ENCODE peak calls at places on chromosomes 13 and 19, in eight cellular contexts. J is KG1; I is epithelial cell of prostate; M is activated CD8-positive, alpha-beta memory T cell treated with anti-CD3 and anti-CD28 coated beads, Interleukin-2, amount 50 U/mL, for 4 hours; Q is nucleus accumbens; N is CD8-positive, alpha-beta T cell; H is naive thymus-derived CD4-positive, alpha-beta T cell; E is stimulated activated CD4-positive, alpha-beta T cell treated with anti-CD3 and anti-CD28 coated beads, Interleukin-2, amount 100 ng/mL, for 48 hours. G is an unnamed sample.

GRCh38 chr13:51255556-51255955 is 33.4 kb downstream of the FAM124A start:
- DNase-seq in J (no peak), I (no peak), M (no peak), Q (no peak), N (no peak), H (no peak), E (no peak), G (no peak)

GRCh38 chr13:56720841-56721240 is 419.9 kb upstream of the PRR20A start:
- DNase-seq in J (no peak), I (peak; percentile 3), M (no peak), Q (no peak), N (no peak), H (no peak), E (no peak), G (no peak)

GRCh38 chr13:33662392-33662791 is 155.6 kb upstream of the RFC3 start:
- DNase-seq in J (no peak), I (no peak), M (no peak), Q (no peak), N (no peak), H (no peak), E (no peak), G (no peak)

GRCh38 chr19:16373539-16373938 is 48.9 kb downstream of the KLF2 start:
- DNase-seq in J (no peak), I (no peak), M (no peak), Q (no peak), N (no peak), H (no peak), E (no peak), G (no peak)

GRCh38 chr19:39996218-39996810 is 546 bp upstream of the ZNF546 start:
- DNase-seq in J (no peak), I (peak; percentile 37), M (peak; percentile 46), Q (no peak), N (peak; percentile 10), H (no peak), E (peak; percentile 44), G (no peak)

GRCh38 chr19:40331052-40331451 is 17.1 kb downstream of the C19orf47 start:
- DNase-seq in J (no peak), I (peak; percentile 60), M (no peak), Q (no peak), N (no peak), H (no peak), E (no peak), G (no peak)

GRCh38 chr13:101916758-101917474 is 464.4 kb downstream of the ITGBL1 start:
- DNase-seq in J (no peak), I (no peak), M (no peak), Q (no peak), N (no peak), H (no peak), E (no peak), G (no peak)

GRCh38 chr13:33096886-33097610 is 80.8 kb downstream of the KL start:
- DNase-seq in J (no peak), I (no peak), M (no peak), Q (no peak), N (no peak), H (no peak), E (no peak), G (no peak)

GRCh38 chr19:14333101-14333871 is 48.0 kb upstream of the ADGRE5 start:
- DNase-seq in J (no peak), I (no peak), M (no peak), Q (no peak), N (no peak), H (no peak), E (no peak), G (no peak)

GRCh38 chr19:13195678-13196077 is 45.5 kb downstream of the IER2 start:
- DNase-seq in J (no peak), I (no peak), M (no peak), Q (no peak), N (peak; percentile 46), H (peak; percentile 28), E (peak; percentile 45), G (no peak)

GRCh38 chr19:32902448-32902847 is 32.9 kb upstream of the SLC7A9 start:
- DNase-seq in J (no peak), I (no peak), M (no peak), Q (no peak), N (no peak), H (no peak), E (no peak), G (no peak)

GRCh38 chr13:32914686-32915085 is 101.5 kb upstream of the KL start:
- DNase-seq in J (no peak), I (peak; percentile 40), M (no peak), Q (no peak), N (no peak), H (no peak), E (no peak), G (no peak)

GRCh38 chr13:40206241-40207109 is 460.0 kb downstream of the FOXO1 start:
- DNase-seq in J (peak; percentile 33), I (peak; percentile 97), M (peak; percentile 38), Q (no peak), N (peak; percentile 43), H (peak; percentile 81), E (peak; percentile 31), G (peak; percentile 8)

GRCh38 chr19:29837448-29837961 is 25.7 kb downstream of the CCNE1 start:
- DNase-seq in J (no peak), I (no peak), M (peak; percentile 28), Q (no peak), N (no peak), H (peak; percentile 82), E (peak; percentile 34), G (no peak)

GRCh38 chr13:29578300-29579048 is 17.0 kb downstream of the SLC7A1 start:
- DNase-seq in J (no peak), I (no peak), M (no peak), Q (no peak), N (no peak), H (no peak), E (no peak), G (no peak)

GRCh38 chr13:100128373-100128772 is 39.5 kb downstream of the PCCA start:
- DNase-seq in J (no peak), I (no peak), M (peak; percentile 17), Q (no peak), N (no peak), H (no peak), E (no peak), G (no peak)

GRCh38 chr13:36193151-36193855 is 21.1 kb downstream of the SOHLH2 start:
- DNase-seq in J (no peak), I (peak; percentile 26), M (no peak), Q (no peak), N (no peak), H (no peak), E (no peak), G (no peak)

GRCh38 chr13:44703371-44703770 is 127.2 kb upstream of the TSC22D1 start:
- DNase-seq in J (no peak), I (no peak), M (no peak), Q (no peak), N (no peak), H (no peak), E (no peak), G (no peak)

GRCh38 chr13:51556740-51557139 is 27.5 kb upstream of the WDFY2 start:
- DNase-seq in J (no peak), I (peak; percentile 95), M (no peak), Q (no peak), N (no peak), H (no peak), E (no peak), G (no peak)

GRCh38 chr19:56538761-56539263 is at the start of gene ZFP28:
- DNase-seq in J (peak; percentile 61), I (no peak), M (peak; percentile 70), Q (peak; percentile 84), N (peak; percentile 60), H (no peak), E (peak; percentile 63), G (no peak)

GRCh38 chr19:33302175-33302973 is at the start of gene CEBPA:
- DNase-seq in J (peak; percentile 47), I (no peak), M (peak; percentile 60), Q (peak; percentile 73), N (peak; percentile 25), H (peak; percentile 9), E (peak; percentile 58), G (peak; percentile 81)

GRCh38 chr13:102901615-102902305 is 55.9 kb downstream of the ERCC5 start:
- DNase-seq in J (no peak), I (no peak), M (no peak), Q (no peak), N (no peak), H (no peak), E (no peak), G (no peak)

GRCh38 chr19:12000152-12000981 is 35.1 kb downstream of the ZNF433 start:
- DNase-seq in J (no peak), I (no peak), M (no peak), Q (no peak), N (no peak), H (no peak), E (no peak), G (no peak)

G was measured in Kasumi-1.